ENCODE peak calls at places on chromosomes 7 and 10, in ten cellular contexts. T is GM23338, S is Panc1, K is HCT116, U is stomach, Q is transverse colon, C is sigmoid colon, M is H1, J is breast epithelium, P is spleen. G is an unnamed sample.

GRCh38 chr10:26310361-26310760 is 93.8 kb downstream of the GAD2 start:
- DNase-seq in T (no peak), S (no peak), K (no peak), U (no peak), Q (no peak), C (no peak), M (no peak), J (no peak), P (no peak), G (no peak)

GRCh38 chr10:132187421-132188138 is 832 bp downstream of the DPYSL4 start:
- DNase-seq in T (peak; percentile 53), S (no peak), K (no peak), U (no peak), Q (no peak), C (no peak), M (peak; percentile 70), J (no peak), P (no peak), G (no peak)

GRCh38 chr10:63919576-63920279 is 398.5 kb downstream of the REEP3 start:
- DNase-seq in T (no peak), S (no peak), K (no peak), U (no peak), Q (no peak), C (no peak), M (no peak), J (no peak), P (no peak), G (no peak)

GRCh38 chr7:17098515-17098914 is 199.9 kb upstream of the AHR start:
- DNase-seq in T (no peak), S (no peak), K (no peak), U (no peak), Q (no peak), C (no peak), M (no peak), J (no peak), P (no peak), G (no peak)

GRCh38 chr10:13673165-13673564 is 86.4 kb downstream of the PRPF18 start:
- DNase-seq in T (peak; percentile 68), S (no peak), K (no peak), U (no peak), Q (no peak), C (no peak), M (no peak), J (no peak), P (peak; percentile 1), G (no peak)

GRCh38 chr10:35643151-35643975 is 1.3 kb upstream of the FZD8 start:
- DNase-seq in T (peak; percentile 76), S (no peak), K (no peak), U (peak; percentile 74), Q (peak; percentile 66), C (peak; percentile 92), M (peak; percentile 78), J (peak; percentile 56), P (peak; percentile 82), G (peak; percentile 94)

GRCh38 chr7:95141755-95142154 is 182.6 kb downstream of the PON1 start:
- DNase-seq in T (no peak), S (no peak), K (no peak), U (no peak), Q (no peak), C (no peak), M (no peak), J (no peak), P (no peak), G (no peak)

GRCh38 chr7:105584165-105584564 is 2.9 kb upstream of the EFCAB10 start:
- DNase-seq in T (peak; percentile 27), S (no peak), K (no peak), U (no peak), Q (no peak), C (no peak), M (no peak), J (no peak), P (no peak), G (no peak)

GRCh38 chr10:59779656-59780521 is 26.6 kb upstream of the MRLN start:
- DNase-seq in T (no peak), S (no peak), K (no peak), U (no peak), Q (no peak), C (no peak), M (no peak), J (no peak), P (no peak), G (no peak)

GRCh38 chr7:30743371-30744074 is 8.4 kb upstream of the INMT start:
- DNase-seq in T (no peak), S (no peak), K (no peak), U (no peak), Q (no peak), C (no peak), M (no peak), J (no peak), P (no peak), G (no peak)

GRCh38 chr10:79496896-79497295 is 15.4 kb upstream of the EIF5AL1 start:
- DNase-seq in T (no peak), S (no peak), K (no peak), U (no peak), Q (no peak), C (no peak), M (no peak), J (no peak), P (no peak), G (no peak)

GRCh38 chr10:79493806-79494205 is 18.5 kb upstream of the EIF5AL1 start:
- DNase-seq in T (no peak), S (no peak), K (no peak), U (no peak), Q (no peak), C (no peak), M (no peak), J (no peak), P (no peak), G (no peak)

GRCh38 chr10:79495306-79495705 is 17.0 kb upstream of the EIF5AL1 start:
- DNase-seq in T (no peak), S (no peak), K (no peak), U (no peak), Q (no peak), C (no peak), M (no peak), J (no peak), P (no peak), G (no peak)

GRCh38 chr10:79495791-79496190 is 16.5 kb upstream of the EIF5AL1 start:
- DNase-seq in T (no peak), S (no peak), K (no peak), U (no peak), Q (no peak), C (no peak), M (no peak), J (no peak), P (no peak), G (no peak)

GRCh38 chr10:79494871-79495270 is 17.5 kb upstream of the EIF5AL1 start:
- DNase-seq in T (no peak), S (no peak), K (no peak), U (no peak), Q (no peak), C (no peak), M (no peak), J (no peak), P (no peak), G (no peak)
- H3K4me3 ChIP-seq in T (no peak overlapping the region), S (no peak overlapping the region), K (no peak overlapping the region), U (no peak overlapping the region), Q (no peak overlapping the region), C (no peak overlapping the region), M (no peak overlapping the region), J (no peak overlapping the region), P (no peak overlapping the region), G (no peak overlapping the region)

DNA sequence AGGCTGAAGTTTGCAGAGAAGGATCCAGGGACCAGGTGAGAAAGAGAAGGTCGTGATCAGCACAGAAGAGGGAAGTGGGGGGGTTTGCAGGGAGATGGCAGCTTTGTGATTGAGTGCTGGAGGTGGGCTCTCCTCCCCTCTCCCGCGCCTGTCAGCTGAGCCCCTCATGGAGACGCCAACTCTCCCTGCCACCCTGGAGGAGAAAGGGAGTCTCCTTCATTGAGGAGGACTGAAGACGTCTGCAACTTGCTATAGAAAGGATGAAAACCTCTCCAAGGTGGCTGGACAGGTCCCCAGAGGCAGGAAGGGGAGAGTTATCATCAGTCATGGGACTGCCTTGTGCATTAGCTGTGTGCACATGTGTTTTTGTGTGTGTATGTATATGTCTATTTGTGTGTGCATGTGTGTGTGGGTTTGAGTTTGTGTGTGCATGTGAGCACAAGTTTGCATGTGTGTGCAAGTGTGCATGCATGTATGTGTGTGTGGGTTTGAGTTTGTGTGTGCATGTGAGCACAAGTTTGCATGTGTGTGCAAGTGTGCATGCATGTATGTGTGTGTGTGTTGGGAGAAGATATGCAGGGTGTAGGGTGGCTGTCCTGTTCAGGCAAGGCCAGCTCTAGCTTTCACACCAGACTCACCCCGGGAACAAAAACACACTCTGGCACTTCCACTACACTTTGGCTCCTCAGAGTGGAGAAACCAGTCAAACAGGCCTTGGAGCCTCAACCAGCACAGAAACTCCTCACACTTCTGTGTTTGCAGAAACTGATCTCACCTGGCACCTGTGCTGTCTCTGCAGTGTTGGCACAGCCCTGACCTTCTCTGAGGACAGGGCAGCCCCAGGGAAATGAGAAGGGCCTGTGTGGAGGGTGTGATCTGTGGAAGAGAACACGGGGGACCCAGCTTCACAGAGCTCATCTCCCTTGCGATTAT is 3.8 kb upstream of the CALML5 start:
- DNase-seq in T (no peak), S (no peak), K (no peak), U (peak; percentile 87), Q (peak; percentile 76), C (peak; percentile 32), M (no peak), J (peak; percentile 79), P (no peak), G (peak; percentile 85)
- TF ChIP-seq POLR2AphosphoS5 in T (no peak), S (no peak), K (no peak), U (peak; percentile 67), Q (no peak), C (no peak), M (no peak), J (peak; percentile 90), P (no peak), G (peak; percentile 69)

DNA sequence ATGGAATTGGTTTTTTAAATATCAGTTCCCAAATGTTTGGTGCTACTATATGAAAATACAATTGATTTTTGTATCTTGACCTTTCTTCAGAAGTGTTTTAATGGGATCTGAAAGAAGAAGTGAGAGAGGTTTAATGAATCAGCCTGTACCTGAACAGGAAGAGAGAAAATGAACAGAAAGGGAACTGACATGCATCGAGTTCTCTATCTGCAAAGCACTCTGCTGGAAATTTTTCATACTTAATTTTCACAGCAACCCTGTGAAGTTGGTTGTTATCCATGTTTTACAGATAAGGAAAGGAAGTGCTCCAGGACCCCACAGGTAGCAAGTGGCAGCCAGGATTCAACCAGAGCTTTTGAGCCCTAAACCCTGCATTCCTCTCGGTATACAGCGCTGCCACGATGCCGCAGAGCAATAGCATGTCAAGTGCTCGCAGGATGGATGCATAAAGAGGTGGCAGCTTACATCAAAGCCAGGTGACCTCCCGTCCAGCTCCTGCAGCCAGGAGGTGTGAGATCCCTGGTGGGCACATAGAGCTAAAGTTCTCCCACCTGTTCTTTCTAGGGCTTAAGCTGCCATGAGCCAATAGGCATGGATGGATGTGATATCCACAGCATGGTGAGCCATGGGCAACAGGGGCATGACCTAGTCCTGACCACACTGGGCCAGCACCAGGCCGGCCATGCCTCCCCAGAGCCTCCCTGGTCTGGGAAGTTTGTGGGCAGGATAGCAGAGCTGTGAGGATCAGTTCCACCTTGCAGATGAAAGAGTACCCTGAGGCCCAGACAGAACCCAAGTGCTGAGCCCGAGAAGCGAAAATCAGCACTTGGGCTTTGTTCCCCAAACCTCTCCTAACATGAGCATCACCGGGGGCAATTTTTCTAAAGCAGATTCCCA is 57.2 kb downstream of the CALML3 start:
- DNase-seq in T (no peak), S (no peak), K (no peak), U (no peak), Q (no peak), C (peak; percentile 56), M (no peak), J (no peak), P (peak; percentile 61), G (no peak)
- H3K4me3 ChIP-seq in T (no peak overlapping the region), S (no peak overlapping the region), K (no peak overlapping the region), U (no peak overlapping the region), Q (no peak overlapping the region), C (no peak overlapping the region), M (no peak overlapping the region), J (no peak overlapping the region), P (no peak overlapping the region), G (no peak overlapping the region)

GRCh38 chr7:128862571-128863432 is at the start of gene ATP6V1F:
- DNase-seq in T (peak; percentile 97), S (peak; percentile 99), K (peak; percentile 95), U (peak; percentile 99), Q (peak; percentile 99), C (peak; percentile 99), M (peak; percentile 100), J (peak; percentile 98), P (peak; percentile 99), G (peak; percentile 97)
- TF ChIP-seq POLR2AphosphoS5 in T (peak; percentile 92), S (peak; percentile 68), K (peak; percentile 93), U (peak; percentile 93), Q (peak; percentile 91), C (peak; percentile 94), M (no peak), J (no peak), P (peak; percentile 96), G (peak; percentile 53)